ENCODE peak calls at places on chromosomes 16 and 17, in five cellular contexts. One of them, this sample, is unnamed.

GRCh38 chr17:74288785-74289184 is 14.8 kb downstream of the DNAI2 start:
- DNase-seq in fibroblast of lung: no peak
- DNase-seq in body of pancreas: no peak
- DNase-seq in cardiac muscle cell: no peak
- DNase-seq in B cell: no peak
- DNase-seq in this sample: no peak

GRCh38 chr16:35197656-35198055 is 1738.2 kb downstream of the TP53TG3F start:
- DNase-seq in body of pancreas: no peak
- DNase-seq in fibroblast of lung: no peak
- DNase-seq in cardiac muscle cell: no peak
- DNase-seq in B cell: no peak
- DNase-seq in this sample: no peak

GRCh38 chr16:89466920-89467319 is 23.4 kb downstream of the ANKRD11 start:
- DNase-seq in fibroblast of lung: no peak
- DNase-seq in cardiac muscle cell: no peak
- DNase-seq in body of pancreas: no peak
- DNase-seq in B cell: no peak
- DNase-seq in this sample: no peak

GRCh38 chr16:82298472-82298871 is 128.4 kb upstream of the MPHOSPH6 start:
- DNase-seq in B cell: no peak
- DNase-seq in body of pancreas: no peak
- DNase-seq in fibroblast of lung: no peak
- DNase-seq in cardiac muscle cell: no peak
- DNase-seq in this sample: no peak

GRCh38 chr16:17467923-17468540 is 2.7 kb downstream of the XYLT1 start:
- DNase-seq in body of pancreas: peak
- DNase-seq in cardiac muscle cell: peak
- DNase-seq in fibroblast of lung: peak
- DNase-seq in B cell: no peak
- DNase-seq in this sample: peak

GRCh38 chr16:65489531-65490023 is 367.7 kb upstream of the CDH11 start:
- DNase-seq in B cell: no peak
- DNase-seq in cardiac muscle cell: no peak
- DNase-seq in fibroblast of lung: peak
- DNase-seq in body of pancreas: no peak
- DNase-seq in this sample: no peak

GRCh38 chr17:68821860-68822693 is 133.1 kb downstream of the ABCA8 start:
- DNase-seq in cardiac muscle cell: peak
- DNase-seq in B cell: no peak
- DNase-seq in fibroblast of lung: peak
- DNase-seq in body of pancreas: no peak
- DNase-seq in this sample: peak

GRCh38 chr17:74201250-74201649 is 2.2 kb upstream of the RPL38 start:
- DNase-seq in body of pancreas: peak
- DNase-seq in B cell: no peak
- DNase-seq in fibroblast of lung: no peak
- DNase-seq in cardiac muscle cell: no peak
- DNase-seq in this sample: no peak

GRCh38 chr17:77427471-77427991 is 286.8 kb downstream of the SEC14L1 start:
- DNase-seq in fibroblast of lung: peak
- DNase-seq in B cell: no peak
- DNase-seq in cardiac muscle cell: no peak
- DNase-seq in body of pancreas: peak
- DNase-seq in this sample: no peak

GRCh38 chr17:16073845-16074244 is 74.2 kb downstream of the TTC19 start:
- DNase-seq in cardiac muscle cell: no peak
- DNase-seq in body of pancreas: no peak
- DNase-seq in B cell: no peak
- DNase-seq in fibroblast of lung: no peak
- DNase-seq in this sample: no peak

GRCh38 chr17:75524971-75525805 is at the start of gene LLGL2:
- DNase-seq in body of pancreas: peak
- DNase-seq in B cell: peak
- DNase-seq in fibroblast of lung: peak
- DNase-seq in cardiac muscle cell: peak
- DNase-seq in this sample: peak

GRCh38 chr17:48374650-48375230 is 55.3 kb downstream of the SKAP1 start:
- DNase-seq in body of pancreas: peak
- DNase-seq in fibroblast of lung: no peak
- DNase-seq in cardiac muscle cell: peak
- DNase-seq in B cell: peak
- DNase-seq in this sample: peak

GRCh38 chr17:74923538-74924249 is 379 bp upstream of the OTOP2 start:
- DNase-seq in cardiac muscle cell: peak
- DNase-seq in body of pancreas: peak
- DNase-seq in B cell: peak
- DNase-seq in fibroblast of lung: peak
- DNase-seq in this sample: peak

DNA sequence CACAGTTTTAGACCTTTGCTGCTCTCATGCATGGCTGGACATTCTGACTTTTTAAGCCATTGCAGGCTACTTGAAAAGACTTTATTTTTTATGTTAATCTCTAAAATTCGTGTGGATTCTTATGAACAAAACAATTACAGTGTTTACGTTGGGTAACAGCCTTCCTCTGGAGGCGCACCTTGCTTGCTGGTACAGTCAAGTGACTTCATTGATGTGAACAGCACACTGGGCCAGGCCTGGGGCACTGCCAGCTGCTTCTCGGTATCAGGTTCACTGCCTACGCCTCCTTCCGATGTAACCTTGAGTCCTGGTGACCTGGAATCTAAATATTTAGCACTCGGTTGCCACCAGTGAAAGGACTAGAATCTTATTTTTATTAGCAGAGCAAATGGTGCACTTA is 27.8 kb downstream of the MARCHF10 start:
- DNase-seq in cardiac muscle cell: no peak
- DNase-seq in B cell: no peak
- DNase-seq in fibroblast of lung: no peak
- DNase-seq in body of pancreas: peak
- DNase-seq in this sample: peak
- TF ChIP-seq CTCF in cardiac muscle cell: no peak
- TF ChIP-seq CTCF in B cell: no peak
- TF ChIP-seq CTCF in fibroblast of lung: no peak
- TF ChIP-seq CTCF in body of pancreas: peak
- TF ChIP-seq CTCF in this sample: no peak

GRCh38 chr17:41777157-41777578 is 9.3 kb downstream of the JUP start:
- DNase-seq in body of pancreas: peak
- DNase-seq in cardiac muscle cell: peak
- DNase-seq in fibroblast of lung: peak
- DNase-seq in B cell: no peak
- DNase-seq in this sample: peak
- TF ChIP-seq CTCF in body of pancreas: peak
- TF ChIP-seq CTCF in cardiac muscle cell: peak
- TF ChIP-seq CTCF in fibroblast of lung: no peak
- TF ChIP-seq CTCF in B cell: no peak
- TF ChIP-seq CTCF in this sample: no peak

GRCh38 chr16:23678430-23679273 is at the start of gene PLK1:
- DNase-seq in body of pancreas: peak
- DNase-seq in B cell: peak
- DNase-seq in fibroblast of lung: peak
- DNase-seq in cardiac muscle cell: peak
- DNase-seq in this sample: peak
- TF ChIP-seq CTCF in body of pancreas: peak
- TF ChIP-seq CTCF in B cell: peak
- TF ChIP-seq CTCF in fibroblast of lung: peak
- TF ChIP-seq CTCF in cardiac muscle cell: peak
- TF ChIP-seq CTCF in this sample: peak

GRCh38 chr17:33949100-33949499 is 306.0 kb upstream of the CCL2 start:
- DNase-seq in cardiac muscle cell: peak
- DNase-seq in body of pancreas: peak
- DNase-seq in fibroblast of lung: peak
- DNase-seq in B cell: no peak
- DNase-seq in this sample: peak
- TF ChIP-seq CTCF in cardiac muscle cell: peak
- TF ChIP-seq CTCF in body of pancreas: peak
- TF ChIP-seq CTCF in fibroblast of lung: no peak
- TF ChIP-seq CTCF in B cell: no peak
- TF ChIP-seq CTCF in this sample: no peak

GRCh38 chr17:78724544-78724943 is 57.5 kb downstream of the CYTH1 start:
- DNase-seq in fibroblast of lung: no peak
- DNase-seq in B cell: no peak
- DNase-seq in cardiac muscle cell: no peak
- DNase-seq in body of pancreas: peak
- DNase-seq in this sample: no peak
- TF ChIP-seq CTCF in fibroblast of lung: no peak
- TF ChIP-seq CTCF in B cell: no peak
- TF ChIP-seq CTCF in cardiac muscle cell: no peak
- TF ChIP-seq CTCF in body of pancreas: no peak
- TF ChIP-seq CTCF in this sample: no peak

GRCh38 chr17:82846061-82846691 is 6.4 kb upstream of the ZNF750 start:
- DNase-seq in B cell: no peak
- DNase-seq in cardiac muscle cell: no peak
- DNase-seq in body of pancreas: peak
- DNase-seq in fibroblast of lung: no peak
- DNase-seq in this sample: no peak
- TF ChIP-seq CTCF in B cell: no peak
- TF ChIP-seq CTCF in cardiac muscle cell: no peak
- TF ChIP-seq CTCF in body of pancreas: no peak
- TF ChIP-seq CTCF in fibroblast of lung: no peak
- TF ChIP-seq CTCF in this sample: no peak

DNA sequence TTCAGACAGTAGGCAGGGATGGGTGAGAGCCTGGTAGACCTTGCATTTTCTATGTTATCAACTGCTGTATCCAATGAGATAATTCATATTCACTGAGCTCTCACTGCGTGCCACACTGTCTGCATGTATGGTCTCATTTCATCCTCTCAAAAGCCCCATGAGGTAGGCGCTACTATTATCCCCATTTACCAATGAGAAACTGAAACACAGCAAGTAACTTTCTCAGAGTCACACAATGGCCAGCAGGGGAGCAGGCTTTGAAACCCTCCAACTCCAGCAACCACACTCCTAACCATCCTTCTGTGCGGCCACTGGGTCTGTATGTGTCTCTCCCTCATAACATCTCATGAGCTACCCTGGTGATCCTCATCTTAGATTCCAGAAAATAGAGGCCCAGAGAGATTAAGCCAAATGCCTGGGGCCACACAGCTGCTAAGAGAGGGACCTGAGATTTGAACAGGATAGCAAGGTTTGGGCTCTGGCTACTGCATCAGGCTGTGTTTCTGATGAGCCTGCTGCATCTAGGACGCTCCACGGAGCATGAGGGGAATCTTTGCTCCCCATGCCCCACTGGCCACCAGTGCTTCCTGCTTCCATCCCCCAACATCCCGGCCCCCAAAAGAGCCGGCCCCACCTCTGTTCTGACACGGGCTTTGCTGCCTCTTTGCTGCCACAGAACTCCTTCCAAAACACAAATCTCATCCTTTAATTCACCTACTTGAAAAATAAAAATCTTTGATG is 3.2 kb downstream of the CCR7 start:
- DNase-seq in cardiac muscle cell: no peak
- DNase-seq in fibroblast of lung: no peak
- DNase-seq in B cell: no peak
- DNase-seq in body of pancreas: no peak
- DNase-seq in this sample: peak
- TF ChIP-seq CTCF in cardiac muscle cell: peak
- TF ChIP-seq CTCF in fibroblast of lung: peak
- TF ChIP-seq CTCF in B cell: peak
- TF ChIP-seq CTCF in body of pancreas: no peak
- TF ChIP-seq CTCF in this sample: no peak

DNA sequence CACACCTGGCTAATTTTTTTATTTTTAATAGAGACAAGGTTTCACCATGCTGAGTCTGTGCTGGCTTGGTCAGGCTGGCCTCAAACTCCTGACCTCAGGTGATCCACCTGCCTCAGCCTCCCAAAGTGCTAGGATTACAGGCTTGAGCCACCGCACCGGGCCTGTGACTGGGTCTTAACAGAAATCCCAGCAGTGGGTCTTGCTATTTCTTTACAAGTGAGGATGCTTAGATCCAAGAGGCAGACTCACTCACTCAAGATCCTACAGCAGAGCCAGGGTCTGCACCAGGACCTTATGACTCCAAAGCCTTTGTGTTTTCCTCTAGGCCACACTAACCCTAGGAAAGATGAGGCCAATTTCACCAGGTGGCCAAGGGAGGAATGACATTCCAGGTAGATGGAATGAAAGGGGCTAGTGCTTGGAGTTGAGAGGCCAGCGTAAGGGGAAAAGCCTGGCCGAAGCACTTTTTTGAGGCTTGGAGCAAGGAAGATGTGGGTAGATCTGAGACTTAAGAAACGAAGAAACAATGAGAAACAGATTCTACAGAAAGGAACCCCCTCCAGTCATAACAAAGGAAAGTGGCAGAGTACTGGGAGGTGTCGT is 5.7 kb upstream of the STAT5A start:
- DNase-seq in body of pancreas: no peak
- DNase-seq in cardiac muscle cell: no peak
- DNase-seq in fibroblast of lung: no peak
- DNase-seq in B cell: peak
- DNase-seq in this sample: no peak
- TF ChIP-seq CTCF in body of pancreas: no peak
- TF ChIP-seq CTCF in cardiac muscle cell: no peak
- TF ChIP-seq CTCF in fibroblast of lung: no peak
- TF ChIP-seq CTCF in B cell: no peak
- TF ChIP-seq CTCF in this sample: peak

GRCh38 chr17:41647038-41647813 is 22.9 kb upstream of the KRT17 start:
- DNase-seq in fibroblast of lung: no peak
- DNase-seq in cardiac muscle cell: no peak
- DNase-seq in B cell: no peak
- DNase-seq in body of pancreas: no peak
- DNase-seq in this sample: no peak
- TF ChIP-seq CTCF in fibroblast of lung: no peak
- TF ChIP-seq CTCF in cardiac muscle cell: no peak
- TF ChIP-seq CTCF in B cell: no peak
- TF ChIP-seq CTCF in body of pancreas: no peak
- TF ChIP-seq CTCF in this sample: no peak